ENCODE peak calls at places on chromosomes 2 and 18, in four cellular contexts. T, G, W and Z are unnamed samples. For H3K4me1, the result is how much of the 10 kb centered on the place peaks cover.

GRCh38 chr2:161414385-161415040 is 1.6 kb upstream of the TBR1 start:
- DNase-seq in G (peak), T (no peak), W (peak), Z (no peak)

GRCh38 chr18:2415656-2416055 is 155.6 kb downstream of the METTL4 start:
- DNase-seq in T (no peak), G (no peak), W (no peak), Z (no peak)

GRCh38 chr2:230326453-230327417 is at the start of gene SP140L:
- DNase-seq in W (peak), T (peak), G (peak), Z (peak)

GRCh38 chr2:30541680-30542079 is 94.6 kb downstream of the LCLAT1 start:
- DNase-seq in G (no peak), W (no peak), T (no peak), Z (no peak)

GRCh38 chr2:175195012-175195411 is 13.5 kb upstream of the ATP5MC3 start:
- DNase-seq in W (no peak), T (no peak), G (no peak), Z (no peak)

GRCh38 chr2:85710687-85711577 is 16.8 kb downstream of the GNLY start:
- DNase-seq in G (peak), W (peak), T (no peak), Z (no peak)

GRCh38 chr18:73774836-73775509 is 372.7 kb downstream of the FBXO15 start:
- DNase-seq in W (no peak), T (no peak), G (no peak), Z (peak)

GRCh38 chr2:101160454-101160853 is 9.3 kb upstream of the TBC1D8 start:
- DNase-seq in W (peak), T (peak), G (no peak), Z (no peak)

GRCh38 chr2:88626171-88627054 is 851 bp downstream of the EIF2AK3 start:
- DNase-seq in T (peak), W (peak), G (peak), Z (peak)

GRCh38 chr2:37365669-37366068 is 21.2 kb downstream of the QPCT start:
- DNase-seq in W (no peak), T (no peak), G (no peak), Z (no peak)

GRCh38 chr2:222483513-222484039 is 59.2 kb downstream of the SGPP2 start:
- DNase-seq in T (no peak), W (no peak), G (no peak), Z (no peak)

GRCh38 chr2:32192418-32192817 is 26.8 kb downstream of the SLC30A6 start:
- DNase-seq in G (no peak), W (no peak), T (no peak), Z (no peak)

DNA sequence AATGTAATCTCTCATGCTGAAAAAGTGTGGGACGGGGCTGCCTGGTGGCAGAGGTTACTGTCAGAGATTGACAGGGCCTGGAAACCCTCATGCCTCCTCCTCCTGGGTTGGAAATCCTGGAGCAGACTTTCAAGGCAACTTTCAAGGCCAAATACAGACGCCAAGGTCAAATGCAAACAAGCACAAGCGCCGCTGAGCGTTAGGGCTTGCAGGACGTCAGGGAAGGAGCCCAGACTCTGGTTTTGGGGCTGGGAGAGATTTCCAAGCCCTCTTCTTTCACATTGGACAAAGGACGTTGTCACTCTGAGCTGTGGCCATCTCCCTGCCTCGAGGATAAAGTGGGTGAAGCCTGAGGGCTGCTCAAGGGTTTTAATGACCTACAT is 120.1 kb downstream of the TWIST2 start:
- DNase-seq in G (no peak), W (no peak), T (no peak), Z (no peak)
- TF ChIP-seq POLR2AphosphoS5 in G (no peak), W (no peak), T (no peak), Z (no peak)

GRCh38 chr2:43077876-43078275 is 148.5 kb downstream of the ZFP36L2 start:
- DNase-seq in T (no peak), G (no peak), W (no peak), Z (no peak)

GRCh38 chr2:43078781-43079755 is 147.3 kb downstream of the ZFP36L2 start:
- DNase-seq in T (no peak), W (no peak), G (peak), Z (no peak)

GRCh38 chr2:43076676-43077075 is 149.7 kb downstream of the ZFP36L2 start:
- DNase-seq in W (no peak), G (no peak), T (no peak), Z (no peak)

GRCh38 chr2:43075906-43076585 is 150.4 kb downstream of the ZFP36L2 start:
- DNase-seq in T (no peak), W (peak), G (peak), Z (no peak)

DNA sequence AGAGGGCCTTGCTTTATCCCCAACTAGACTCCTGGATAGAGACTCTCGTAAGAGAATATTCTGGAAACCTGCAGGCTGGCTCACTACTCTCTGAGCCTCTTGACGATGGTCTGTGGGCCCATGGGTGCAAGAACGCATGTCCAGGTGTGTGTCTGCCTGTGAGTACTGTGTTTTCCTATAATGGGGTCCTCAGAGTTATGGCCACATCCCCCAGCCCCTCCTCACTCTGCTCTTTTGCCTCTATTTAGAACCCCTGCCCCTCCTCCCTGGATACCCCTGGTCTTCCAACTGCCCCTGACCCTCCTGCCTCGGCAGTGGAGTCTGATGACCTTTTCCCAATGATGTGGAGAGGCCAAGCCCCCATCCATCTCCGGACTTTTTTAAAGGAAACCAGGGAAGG is 148.1 kb downstream of the ZFP36L2 start:
- DNase-seq in W (no peak), T (no peak), G (no peak), Z (no peak)
- H3K4me1 ChIP-seq in W (under half), T (under half), G (under half), Z (under half)

GRCh38 chr2:131058905-131059304 is 34.4 kb downstream of the FAM168B start:
- DNase-seq in W (no peak), G (no peak), T (no peak), Z (no peak)

GRCh38 chr2:131054488-131054887 is 38.8 kb downstream of the FAM168B start:
- DNase-seq in W (no peak), T (no peak), G (no peak), Z (no peak)

GRCh38 chr2:131055169-131056065 is 37.8 kb downstream of the FAM168B start:
- DNase-seq in W (no peak), G (no peak), T (no peak), Z (no peak)

GRCh38 chr2:131058214-131058613 is 35.0 kb downstream of the FAM168B start:
- DNase-seq in T (no peak), W (no peak), G (no peak), Z (no peak)

DNA sequence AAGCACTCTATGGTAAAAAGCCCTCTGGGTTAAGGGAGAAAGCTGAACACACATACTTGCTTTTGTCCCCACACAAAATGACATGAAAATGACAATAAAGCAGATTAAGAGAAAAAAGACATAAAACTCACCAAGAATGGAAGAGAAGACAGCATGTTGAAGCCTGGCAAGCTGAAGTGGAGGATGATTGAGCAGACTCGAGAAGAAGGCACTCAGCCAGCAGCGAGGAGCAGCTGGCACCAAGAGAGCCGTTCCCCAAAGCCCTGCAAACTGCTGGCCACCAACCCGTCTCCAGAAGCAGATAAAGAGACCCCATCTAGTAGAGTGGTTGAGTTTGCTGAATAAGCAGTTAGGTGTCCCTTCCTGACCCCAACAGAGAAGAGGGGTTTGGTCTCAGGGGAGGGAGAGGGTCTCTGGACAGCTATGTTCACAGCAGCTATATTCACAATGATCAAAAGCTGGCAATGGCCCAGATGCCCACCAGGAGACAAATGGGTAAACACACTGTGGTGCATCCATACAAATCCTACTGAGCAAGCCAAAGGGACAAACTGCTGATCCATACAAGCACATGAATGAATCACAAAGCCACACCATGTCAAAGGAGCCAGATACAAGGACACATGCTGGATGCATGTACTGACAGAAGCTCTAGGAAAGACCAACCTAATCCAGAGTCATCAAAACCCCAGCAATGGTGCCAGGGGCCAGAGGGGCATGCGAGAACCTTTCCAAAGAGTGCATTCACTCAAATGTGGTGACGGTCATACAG is 36.9 kb downstream of the FAM168B start:
- DNase-seq in W (no peak), T (no peak), G (no peak), Z (no peak)
- H3K27ac ChIP-seq in W (no peak), T (no peak), G (no peak), Z (no peak)

DNA sequence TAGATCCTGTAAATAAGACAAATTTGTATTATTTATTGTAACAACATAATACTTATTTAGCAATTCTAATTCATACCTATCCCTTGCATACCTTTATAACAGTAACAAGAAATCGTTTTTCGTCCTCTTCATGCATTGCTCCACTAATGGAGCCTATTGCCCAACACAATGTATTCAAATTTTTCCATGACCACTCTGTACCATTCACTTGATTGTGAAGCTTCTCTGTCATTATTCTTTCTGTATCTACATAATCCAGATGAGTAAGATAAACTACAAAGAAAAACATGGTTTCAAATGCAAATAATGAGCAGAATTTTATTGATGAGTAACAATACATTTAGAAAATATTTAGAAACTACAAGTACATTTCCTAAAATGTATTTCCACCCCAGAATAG is 21.6 kb upstream of the USP34 start:
- DNase-seq in G (no peak), T (no peak), W (no peak), Z (no peak)
- TF ChIP-seq POLR2AphosphoS5 in G (no peak), T (no peak), W (no peak), Z (no peak)

GRCh38 chr18:13099113-13099512 is 108.0 kb downstream of the CEP192 start:
- DNase-seq in G (no peak), W (no peak), T (no peak), Z (no peak)
- H3K4me1 ChIP-seq in G (under half), W (under half), T (under half), Z (under half)

GRCh38 chr2:26344581-26345283 is 1.2 kb upstream of the SELENOI start:
- DNase-seq in W (peak), G (no peak), T (no peak), Z (peak)
- H3K27ac ChIP-seq in W (peak), G (peak), T (peak), Z (peak)

DNA sequence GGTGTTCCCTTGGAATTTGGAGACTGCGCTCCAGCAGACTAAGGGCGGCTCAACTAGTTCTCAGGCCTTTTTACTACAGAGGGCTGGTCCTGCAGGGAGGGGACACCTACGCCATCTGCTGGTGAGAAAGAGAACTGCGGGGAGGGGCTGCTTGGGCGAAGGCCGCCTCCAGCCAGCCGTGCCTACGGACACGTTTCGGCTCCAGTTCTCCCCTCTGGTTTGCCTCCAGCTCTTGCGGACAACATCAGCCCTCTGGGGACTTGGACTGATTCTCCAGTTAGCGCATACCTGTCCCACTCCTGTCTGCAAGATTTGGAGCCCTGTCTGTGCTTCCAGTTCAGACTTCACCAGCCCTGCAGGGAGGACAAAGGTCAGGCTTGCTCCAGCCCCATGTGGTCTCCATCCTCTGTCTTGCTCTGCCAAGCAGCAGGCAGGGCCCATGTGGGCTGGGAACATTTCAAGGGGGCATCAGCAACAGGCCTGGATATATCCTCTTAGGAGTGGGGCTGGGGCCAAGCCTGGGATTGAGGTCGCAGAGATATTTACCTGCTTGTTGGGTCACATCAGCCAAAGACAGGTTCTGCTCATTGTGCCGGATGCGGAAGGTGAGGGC is 10.3 kb downstream of the PTPRN start:
- DNase-seq in G (peak), W (peak), T (peak), Z (peak)
- TF ChIP-seq POLR2AphosphoS5 in G (peak), W (no peak), T (no peak), Z (peak)